ENCODE peak calls at places on chromosomes 12 and 14, in seven cellular contexts. Q is brain microvascular endothelial cell, S is MM.1S, E is HL-60, O is cardiac muscle cell, T is spleen, M is A673. Z is an unnamed sample.

GRCh38 chr14:37179896-37180502 is 7.6 kb upstream of the SLC25A21 start:
- DNase-seq in Q (peak; percentile 9), S (no peak), E (no peak), O (no peak), T (no peak), M (no peak), Z (peak; percentile 83)

GRCh38 chr14:81784084-81784483 is 250.4 kb upstream of the SEL1L start:
- DNase-seq in Q (no peak), S (no peak), E (no peak), O (no peak), T (no peak), M (no peak), Z (no peak)

GRCh38 chr12:42023733-42024494 is 120.8 kb downstream of the GXYLT1 start:
- DNase-seq in Q (peak; percentile 41), S (peak; percentile 68), E (peak; percentile 65), O (peak; percentile 81), T (peak; percentile 90), M (peak; percentile 91), Z (peak; percentile 68)

GRCh38 chr12:68154768-68155167 is 4.8 kb downstream of the IFNG start:
- DNase-seq in Q (no peak), S (no peak), E (no peak), O (no peak), T (no peak), M (no peak), Z (no peak)

GRCh38 chr14:57378661-57379060 is 11.7 kb upstream of the NAA30 start:
- DNase-seq in Q (no peak), S (no peak), E (no peak), O (peak; percentile 22), T (no peak), M (peak; percentile 27), Z (peak; percentile 42)

GRCh38 chr12:43501705-43502104 is 50.3 kb downstream of the ADAMTS20 start:
- DNase-seq in Q (peak; percentile 16), S (peak; percentile 16), E (no peak), O (peak; percentile 32), T (no peak), M (peak; percentile 41), Z (peak; percentile 48)

GRCh38 chr14:104277416-104278213 is 139.2 kb downstream of the KIF26A start:
- DNase-seq in Q (no peak), S (no peak), E (no peak), O (no peak), T (no peak), M (no peak), Z (no peak)

GRCh38 chr12:26680724-26681455 is 152.1 kb downstream of the ITPR2 start:
- DNase-seq in Q (no peak), S (no peak), E (no peak), O (peak; percentile 62), T (no peak), M (peak; percentile 45), Z (peak; percentile 79)

GRCh38 chr14:102516531-102517411 is 7.2 kb upstream of the ANKRD9 start:
- DNase-seq in Q (no peak), S (no peak), E (peak; percentile 29), O (no peak), T (peak; percentile 93), M (peak; percentile 47), Z (no peak)

GRCh38 chr14:89041245-89041585 is 216.8 kb downstream of the TTC8 start:
- DNase-seq in Q (no peak), S (no peak), E (no peak), O (no peak), T (no peak), M (no peak), Z (no peak)

GRCh38 chr14:94679941-94680340 is 67.8 kb downstream of the SERPINA3 start:
- DNase-seq in Q (no peak), S (no peak), E (no peak), O (no peak), T (peak; percentile 63), M (no peak), Z (no peak)

GRCh38 chr14:26163761-26164160 is 434.1 kb downstream of the NOVA1 start:
- DNase-seq in Q (peak; percentile 4), S (no peak), E (no peak), O (peak; percentile 66), T (no peak), M (peak; percentile 69), Z (peak; percentile 76)

GRCh38 chr14:65639216-65639615 is 226.7 kb downstream of the FUT8 start:
- DNase-seq in Q (no peak), S (no peak), E (no peak), O (peak; percentile 8), T (no peak), M (no peak), Z (peak; percentile 6)

GRCh38 chr14:71116206-71117122 is 209.2 kb downstream of the PCNX1 start:
- DNase-seq in Q (no peak), S (no peak), E (no peak), O (no peak), T (no peak), M (no peak), Z (no peak)

GRCh38 chr12:6980075-6980474 is 9.4 kb downstream of the EMG1 start:
- DNase-seq in Q (no peak), S (no peak), E (no peak), O (no peak), T (no peak), M (no peak), Z (no peak)

GRCh38 chr12:99911076-99911475 is 73.7 kb downstream of the ANKS1B start:
- DNase-seq in Q (peak; percentile 91), S (no peak), E (no peak), O (peak; percentile 92), T (no peak), M (no peak), Z (peak; percentile 95)

GRCh38 chr12:11697670-11698387 is 48.4 kb downstream of the ETV6 start:
- DNase-seq in Q (peak; percentile 65), S (no peak), E (no peak), O (peak; percentile 62), T (no peak), M (no peak), Z (peak; percentile 89)

GRCh38 chr12:132619301-132620112 is 931 bp downstream of the P2RX2 start:
- DNase-seq in Q (no peak), S (no peak), E (no peak), O (no peak), T (no peak), M (no peak), Z (no peak)
- H3K4me3 ChIP-seq in Q (no peak overlapping the region), S (no peak overlapping the region), E (no peak overlapping the region), O (no peak overlapping the region), T (no peak overlapping the region), M (no peak overlapping the region), Z (no peak overlapping the region)

DNA sequence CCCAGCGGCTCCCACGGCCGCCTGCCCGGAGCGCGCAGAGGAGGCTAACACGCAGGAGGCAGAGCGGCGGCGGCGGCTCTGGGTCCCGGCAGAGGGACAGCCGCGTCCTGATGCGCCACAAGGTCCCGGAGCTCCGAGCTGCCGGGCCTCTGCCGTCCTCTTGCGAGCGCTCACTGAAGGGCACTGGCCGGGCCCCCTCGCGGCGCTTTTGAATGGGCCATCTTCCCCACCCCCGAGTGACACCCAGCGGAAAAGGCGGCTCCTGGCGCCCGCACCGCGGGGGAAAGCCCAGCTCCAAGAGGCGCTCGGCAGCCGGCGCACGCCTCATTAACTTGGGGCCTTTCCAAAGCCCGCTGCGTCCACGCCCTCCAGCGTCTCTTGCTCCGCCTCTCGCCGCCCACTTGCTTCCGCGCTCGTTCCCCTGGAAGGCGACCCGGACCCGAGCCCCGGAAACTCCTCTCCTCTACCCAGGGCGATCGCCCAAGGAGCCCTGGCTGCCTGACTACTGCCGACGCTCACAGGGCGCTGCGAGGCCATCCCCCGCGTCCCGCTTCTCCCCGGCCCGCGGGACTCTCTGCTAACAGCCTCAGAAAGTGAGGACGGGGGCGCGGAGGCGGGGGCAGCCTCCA is at the start of gene PHLDA1:
- DNase-seq in Q (peak; percentile 95), S (peak; percentile 98), E (peak; percentile 85), O (peak; percentile 99), T (peak; percentile 96), M (peak; percentile 97), Z (peak; percentile 97)
- TF ChIP-seq CTCF in Q (peak; percentile 65), S (peak; percentile 63), E (peak; percentile 24), O (peak; percentile 55), T (peak; percentile 59), M (peak; percentile 68), Z (peak; percentile 32)

GRCh38 chr14:75649773-75650172 is 10.9 kb downstream of the ERG28 start:
- DNase-seq in Q (no peak), S (no peak), E (no peak), O (no peak), T (no peak), M (no peak), Z (no peak)

GRCh38 chr14:75648066-75648838 is 12.4 kb downstream of the ERG28 start:
- DNase-seq in Q (peak; percentile 98), S (no peak), E (no peak), O (peak; percentile 92), T (no peak), M (no peak), Z (peak; percentile 98)

GRCh38 chr14:75650253-75651058 is 10.2 kb downstream of the ERG28 start:
- DNase-seq in Q (no peak), S (no peak), E (no peak), O (no peak), T (no peak), M (no peak), Z (no peak)

GRCh38 chr14:75647650-75648049 is 13.0 kb downstream of the ERG28 start:
- DNase-seq in Q (peak; percentile 24), S (no peak), E (no peak), O (peak; percentile 70), T (no peak), M (no peak), Z (peak; percentile 38)

DNA sequence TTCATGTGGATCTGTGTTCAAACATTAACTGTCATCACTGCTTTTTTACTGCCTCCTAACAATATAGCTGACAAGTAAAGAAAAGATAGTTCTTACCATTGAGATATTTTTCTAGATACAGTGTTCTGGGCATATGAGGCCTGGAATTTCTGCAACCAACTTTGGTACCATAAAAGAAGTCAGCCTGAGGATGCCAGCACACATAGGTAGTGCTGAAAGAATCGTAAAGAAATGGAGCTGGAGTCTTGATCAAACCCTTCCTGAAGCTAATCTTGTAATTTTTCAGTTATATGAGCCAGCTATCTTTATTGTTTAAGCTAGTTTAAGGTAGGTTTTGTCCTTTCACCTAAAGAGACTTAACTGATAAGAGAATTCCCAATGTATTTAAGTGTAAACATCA is 11.3 kb downstream of the ERG28 start:
- DNase-seq in Q (no peak), S (no peak), E (no peak), O (no peak), T (no peak), M (no peak), Z (no peak)
- H3K4me3 ChIP-seq in Q (no peak overlapping the region), S (no peak overlapping the region), E (no peak overlapping the region), O (no peak overlapping the region), T (no peak overlapping the region), M (no peak overlapping the region), Z (no peak overlapping the region)

DNA sequence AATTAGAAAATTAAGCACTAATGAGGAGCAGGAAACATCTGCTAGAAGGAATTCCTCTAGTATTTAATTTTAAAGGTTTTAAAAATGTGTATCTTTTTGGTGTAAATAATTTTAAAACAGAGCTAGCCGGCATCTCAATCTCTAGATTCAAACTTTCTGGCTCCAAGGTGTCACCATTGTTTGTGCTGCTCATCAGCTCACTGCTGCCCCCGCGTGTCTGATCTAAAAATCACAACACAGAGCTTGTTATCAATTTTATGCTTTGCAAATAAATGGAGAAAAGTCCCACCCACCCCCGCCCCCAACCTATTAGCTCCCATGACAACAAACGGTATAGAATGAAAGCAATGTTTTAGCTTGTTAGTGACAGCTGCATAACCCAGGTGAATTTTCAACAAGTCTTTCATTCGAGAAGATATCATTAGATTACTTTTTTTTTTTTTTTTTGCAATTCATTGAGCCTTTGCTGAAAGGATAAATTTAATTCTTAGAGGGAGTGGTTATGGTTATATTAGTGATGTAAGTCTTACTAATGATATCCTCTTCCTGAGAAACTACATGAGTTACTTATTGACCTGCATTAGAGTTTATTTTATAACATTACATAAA is 11.3 kb upstream of the ABHD12B start:
- DNase-seq in Q (peak; percentile 83), S (peak; percentile 64), E (peak; percentile 82), O (peak; percentile 87), T (peak; percentile 93), M (peak; percentile 91), Z (peak; percentile 83)
- TF ChIP-seq CTCF in Q (peak; percentile 81), S (peak; percentile 38), E (peak; percentile 58), O (peak; percentile 60), T (peak; percentile 80), M (peak; percentile 76), Z (peak; percentile 68)